ENCODE peak calls at places on chromosomes 3 and 15, in four cellular contexts. One of them, this sample, is unnamed.

GRCh38 chr3:31448035-31448881 is 84.5 kb upstream of the STT3B start:
- DNase-seq in HEK293T: peak
- DNase-seq in T-helper 17 cell: no peak
- DNase-seq in stimulated activated naive CD8-positive, alpha-beta T cell treated with anti-CD3 and anti-CD28 coated beads, Interleukin-15, amount 100 ng/mL, for 72 hours: peak
- DNase-seq in this sample: peak

GRCh38 chr3:86787091-86787490 is 203.9 kb downstream of the VGLL3 start:
- DNase-seq in stimulated activated naive CD8-positive, alpha-beta T cell treated with anti-CD3 and anti-CD28 coated beads, Interleukin-15, amount 100 ng/mL, for 72 hours: no peak
- DNase-seq in T-helper 17 cell: no peak
- DNase-seq in HEK293T: no peak
- DNase-seq in this sample: no peak

GRCh38 chr3:190239325-190239724 is 82.9 kb downstream of the CLDN1 start:
- DNase-seq in HEK293T: no peak
- DNase-seq in stimulated activated naive CD8-positive, alpha-beta T cell treated with anti-CD3 and anti-CD28 coated beads, Interleukin-15, amount 100 ng/mL, for 72 hours: no peak
- DNase-seq in T-helper 17 cell: no peak
- DNase-seq in this sample: no peak

GRCh38 chr3:58299839-58300516 is 6.1 kb upstream of the RPP14 start:
- DNase-seq in HEK293T: no peak
- DNase-seq in stimulated activated naive CD8-positive, alpha-beta T cell treated with anti-CD3 and anti-CD28 coated beads, Interleukin-15, amount 100 ng/mL, for 72 hours: no peak
- DNase-seq in T-helper 17 cell: no peak
- DNase-seq in this sample: no peak

GRCh38 chr3:188834349-188834748 is 337.4 kb upstream of the TPRG1 start:
- DNase-seq in T-helper 17 cell: no peak
- DNase-seq in stimulated activated naive CD8-positive, alpha-beta T cell treated with anti-CD3 and anti-CD28 coated beads, Interleukin-15, amount 100 ng/mL, for 72 hours: peak
- DNase-seq in HEK293T: no peak
- DNase-seq in this sample: no peak

GRCh38 chr3:131174752-131175151 is 148.1 kb downstream of the NEK11 start:
- DNase-seq in T-helper 17 cell: no peak
- DNase-seq in stimulated activated naive CD8-positive, alpha-beta T cell treated with anti-CD3 and anti-CD28 coated beads, Interleukin-15, amount 100 ng/mL, for 72 hours: peak
- DNase-seq in HEK293T: no peak
- DNase-seq in this sample: no peak

GRCh38 chr3:188133219-188133618 is 20.7 kb upstream of the LPP start:
- DNase-seq in T-helper 17 cell: no peak
- DNase-seq in HEK293T: no peak
- DNase-seq in stimulated activated naive CD8-positive, alpha-beta T cell treated with anti-CD3 and anti-CD28 coated beads, Interleukin-15, amount 100 ng/mL, for 72 hours: no peak
- DNase-seq in this sample: no peak

GRCh38 chr15:58454950-58455401 is 23.2 kb downstream of the LIPC start:
- DNase-seq in stimulated activated naive CD8-positive, alpha-beta T cell treated with anti-CD3 and anti-CD28 coated beads, Interleukin-15, amount 100 ng/mL, for 72 hours: no peak
- DNase-seq in HEK293T: no peak
- DNase-seq in T-helper 17 cell: no peak
- DNase-seq in this sample: no peak

GRCh38 chr3:71876706-71877105 is 91.8 kb upstream of the PROK2 start:
- DNase-seq in stimulated activated naive CD8-positive, alpha-beta T cell treated with anti-CD3 and anti-CD28 coated beads, Interleukin-15, amount 100 ng/mL, for 72 hours: no peak
- DNase-seq in HEK293T: no peak
- DNase-seq in T-helper 17 cell: no peak
- DNase-seq in this sample: no peak

GRCh38 chr3:10242182-10243065 is 5.8 kb upstream of the TATDN2 start:
- DNase-seq in HEK293T: no peak
- DNase-seq in stimulated activated naive CD8-positive, alpha-beta T cell treated with anti-CD3 and anti-CD28 coated beads, Interleukin-15, amount 100 ng/mL, for 72 hours: peak
- DNase-seq in T-helper 17 cell: peak
- DNase-seq in this sample: peak

GRCh38 chr3:20130122-20130521 is 55.9 kb downstream of the SGO1 start:
- DNase-seq in stimulated activated naive CD8-positive, alpha-beta T cell treated with anti-CD3 and anti-CD28 coated beads, Interleukin-15, amount 100 ng/mL, for 72 hours: no peak
- DNase-seq in T-helper 17 cell: no peak
- DNase-seq in HEK293T: no peak
- DNase-seq in this sample: no peak

GRCh38 chr3:6468589-6468988 is 392.3 kb upstream of the GRM7 start:
- DNase-seq in HEK293T: no peak
- DNase-seq in T-helper 17 cell: no peak
- DNase-seq in stimulated activated naive CD8-positive, alpha-beta T cell treated with anti-CD3 and anti-CD28 coated beads, Interleukin-15, amount 100 ng/mL, for 72 hours: no peak
- DNase-seq in this sample: no peak